ENCODE peak calls at places on chromosome 19, in five cellular contexts. N is stimulated activated CD4-positive, alpha-beta T cell treated with anti-CD3 and anti-CD28 coated beads, Interleukin-4, amount 100 ng/mL, for 48 hours; C is left colon; L is activated effector memory CD4-positive, alpha-beta T cell treated with anti-CD3 and anti-CD28 coated beads, Interleukin-2, amount 50 U/mL, for 16 hours; T is naive thymus-derived CD4-positive, alpha-beta T cell. R is an unnamed sample.

GRCh38 chr19:2015611-2015950 is at the start of gene BTBD2:
- DNase-seq in N (peak; percentile 46), C (peak; percentile 66), L (peak; percentile 86), T (no peak), R (peak; percentile 66)

GRCh38 chr19:3783660-3784584 is 2.3 kb downstream of the MATK start:
- DNase-seq in N (no peak), C (no peak), L (peak; percentile 79), T (no peak), R (no peak)

GRCh38 chr19:748274-748598 is 2.7 kb upstream of the MISP start:
- DNase-seq in N (no peak), C (peak; percentile 85), L (no peak), T (no peak), R (no peak)

GRCh38 chr19:29084266-29084665 is 128.7 kb downstream of the UQCRFS1 start:
- DNase-seq in N (no peak), C (no peak), L (no peak), T (no peak), R (peak; percentile 8)

GRCh38 chr19:54448037-54448773 is 794 bp upstream of the LENG8 start:
- DNase-seq in N (peak; percentile 20), C (peak; percentile 62), L (peak; percentile 79), T (no peak), R (peak; percentile 36)

GRCh38 chr19:709965-710714 is 1.4 kb downstream of the PALM start:
- DNase-seq in N (no peak), C (no peak), L (no peak), T (no peak), R (no peak)

GRCh38 chr19:44308011-44308410 is 3.2 kb upstream of the ZNF235 start:
- DNase-seq in N (no peak), C (no peak), L (no peak), T (no peak), R (no peak)

GRCh38 chr19:50308991-50309390 is 20.2 kb downstream of the KCNC3 start:
- DNase-seq in N (no peak), C (no peak), L (no peak), T (no peak), R (no peak)

GRCh38 chr19:58059003-58059671 is at the start of gene ZNF135:
- DNase-seq in N (peak; percentile 33), C (peak; percentile 85), L (peak; percentile 75), T (peak; percentile 59), R (no peak)

GRCh38 chr19:4754248-4754647 is 30.6 kb upstream of the DPP9 start:
- DNase-seq in N (no peak), C (no peak), L (no peak), T (no peak), R (no peak)

GRCh38 chr19:53008061-53008778 is 5.5 kb upstream of the ERVV-1 start:
- DNase-seq in N (no peak), C (no peak), L (peak; percentile 21), T (no peak), R (no peak)

GRCh38 chr19:344625-345319 is at the start of gene MIER2:
- DNase-seq in N (peak; percentile 84), C (peak; percentile 68), L (peak; percentile 97), T (peak; percentile 99), R (peak; percentile 84)

GRCh38 chr19:24073807-24074206 is 13.2 kb upstream of the ZNF254 start:
- DNase-seq in N (no peak), C (no peak), L (no peak), T (no peak), R (no peak)

GRCh38 chr19:4376245-4376990 is 23.9 kb downstream of the SH3GL1 start:
- DNase-seq in N (no peak), C (no peak), L (no peak), T (no peak), R (peak; percentile 65)

GRCh38 chr19:1247747-1248453 is 483 bp upstream of the MIDN start:
- DNase-seq in N (peak; percentile 58), C (peak; percentile 80), L (peak; percentile 91), T (peak; percentile 69), R (peak; percentile 46)

GRCh38 chr19:17605761-17606745 is 50.6 kb downstream of the COLGALT1 start:
- DNase-seq in N (peak; percentile 63), C (peak; percentile 67), L (peak; percentile 92), T (peak; percentile 72), R (peak; percentile 91)

GRCh38 chr19:11735375-11735774 is 3.4 kb downstream of the ZNF823 start:
- DNase-seq in N (no peak), C (peak; percentile 38), L (no peak), T (no peak), R (no peak)

GRCh38 chr19:752652-753517 is 2.0 kb downstream of the MISP start:
- DNase-seq in N (no peak), C (peak; percentile 96), L (no peak), T (no peak), R (peak; percentile 97)

GRCh38 chr19:47309038-47309437 is 623 bp upstream of the C5AR1 start:
- DNase-seq in N (no peak), C (no peak), L (no peak), T (no peak), R (no peak)

GRCh38 chr19:9782282-9782681 is 13.7 kb upstream of the ZNF846 start:
- DNase-seq in N (no peak), C (no peak), L (no peak), T (no peak), R (no peak)

GRCh38 chr19:51698296-51698695 is 5.2 kb downstream of the SPACA6 start:
- DNase-seq in N (no peak), C (no peak), L (no peak), T (no peak), R (no peak)

GRCh38 chr19:36215276-36216171 is 618 bp downstream of the ZNF146 start:
- DNase-seq in N (peak; percentile 11), C (no peak), L (no peak), T (no peak), R (no peak)

GRCh38 chr19:18650048-18650435 is 13.2 kb downstream of the KLHL26 start:
- DNase-seq in N (no peak), C (no peak), L (no peak), T (no peak), R (no peak)

GRCh38 chr19:15841875-15842569 is 26.6 kb upstream of the OR10H1 start:
- DNase-seq in N (no peak), C (no peak), L (peak; percentile 2), T (no peak), R (no peak)

GRCh38 chr19:41123716-41124244 is 9.5 kb downstream of the CYP2F1 start:
- DNase-seq in N (no peak), C (no peak), L (peak; percentile 53), T (no peak), R (no peak)

R was measured in LoVo.